ENCODE peak calls at places on chromosomes 1 and 21, in five cellular contexts. One of them, this sample, is unnamed.

GRCh38 chr21:34852438-34852837 is 183.6 kb downstream of the CLIC6 start:
- DNase-seq in activated T-helper 1 cell treated with Interleukin-2 at 50 U/mL for 16 hours: no peak
- DNase-seq in PC-9: no peak
- DNase-seq in AG04449: no peak
- DNase-seq in pancreas: no peak
- DNase-seq in this sample: no peak

GRCh38 chr21:35622612-35623011 is 437.7 kb downstream of the SETD4 start:
- DNase-seq in pancreas: no peak
- DNase-seq in AG04449: no peak
- DNase-seq in PC-9: no peak
- DNase-seq in activated T-helper 1 cell treated with Interleukin-2 at 50 U/mL for 16 hours: no peak
- DNase-seq in this sample: no peak

GRCh38 chr1:168225476-168226190 is at the start of gene SFT2D2:
- DNase-seq in PC-9: peak
- DNase-seq in activated T-helper 1 cell treated with Interleukin-2 at 50 U/mL for 16 hours: peak
- DNase-seq in pancreas: peak
- DNase-seq in AG04449: no peak
- DNase-seq in this sample: peak

GRCh38 chr1:37930246-37931142 is 16.4 kb downstream of the INPP5B start:
- DNase-seq in AG04449: no peak
- DNase-seq in PC-9: peak
- DNase-seq in activated T-helper 1 cell treated with Interleukin-2 at 50 U/mL for 16 hours: no peak
- DNase-seq in pancreas: no peak
- DNase-seq in this sample: no peak

GRCh38 chr1:38896169-38896568 is 14.8 kb upstream of the GJA9 start:
- DNase-seq in AG04449: no peak
- DNase-seq in activated T-helper 1 cell treated with Interleukin-2 at 50 U/mL for 16 hours: no peak
- DNase-seq in pancreas: no peak
- DNase-seq in PC-9: no peak
- DNase-seq in this sample: no peak

GRCh38 chr1:16921391-16922185 is at the start of gene CROCC:
- DNase-seq in pancreas: peak
- DNase-seq in AG04449: no peak
- DNase-seq in activated T-helper 1 cell treated with Interleukin-2 at 50 U/mL for 16 hours: no peak
- DNase-seq in PC-9: no peak
- DNase-seq in this sample: no peak

GRCh38 chr21:44525431-44526095 is 14.4 kb downstream of the KRTAP10-1 start:
- DNase-seq in pancreas: no peak
- DNase-seq in activated T-helper 1 cell treated with Interleukin-2 at 50 U/mL for 16 hours: no peak
- DNase-seq in PC-9: no peak
- DNase-seq in AG04449: no peak
- DNase-seq in this sample: no peak

GRCh38 chr1:245587435-245588105 is 432.8 kb downstream of the KIF26B start:
- DNase-seq in AG04449: no peak
- DNase-seq in activated T-helper 1 cell treated with Interleukin-2 at 50 U/mL for 16 hours: no peak
- DNase-seq in PC-9: no peak
- DNase-seq in pancreas: no peak
- DNase-seq in this sample: no peak

GRCh38 chr1:109040627-109041613 is 982 bp downstream of the WDR47 start:
- DNase-seq in PC-9: peak
- DNase-seq in pancreas: no peak
- DNase-seq in activated T-helper 1 cell treated with Interleukin-2 at 50 U/mL for 16 hours: peak
- DNase-seq in AG04449: no peak
- DNase-seq in this sample: no peak

GRCh38 chr1:27400035-27400962 is 7.9 kb downstream of the GPR3 start:
- DNase-seq in activated T-helper 1 cell treated with Interleukin-2 at 50 U/mL for 16 hours: no peak
- DNase-seq in AG04449: no peak
- DNase-seq in PC-9: no peak
- DNase-seq in pancreas: no peak
- DNase-seq in this sample: no peak

GRCh38 chr1:30405081-30405480 is 318.3 kb downstream of the MATN1 start:
- DNase-seq in activated T-helper 1 cell treated with Interleukin-2 at 50 U/mL for 16 hours: no peak
- DNase-seq in pancreas: no peak
- DNase-seq in AG04449: no peak
- DNase-seq in PC-9: no peak
- DNase-seq in this sample: no peak

GRCh38 chr1:206736878-206737728 is 33.5 kb upstream of the IL19 start:
- DNase-seq in activated T-helper 1 cell treated with Interleukin-2 at 50 U/mL for 16 hours: peak
- DNase-seq in AG04449: no peak
- DNase-seq in pancreas: no peak
- DNase-seq in PC-9: no peak
- DNase-seq in this sample: no peak

GRCh38 chr21:23960769-23961168 is 1646.5 kb downstream of the MRPL39 start:
- DNase-seq in AG04449: no peak
- DNase-seq in PC-9: no peak
- DNase-seq in pancreas: no peak
- DNase-seq in activated T-helper 1 cell treated with Interleukin-2 at 50 U/mL for 16 hours: no peak
- DNase-seq in this sample: no peak

GRCh38 chr1:2413495-2414296 is 1.3 kb upstream of the PEX10 start:
- DNase-seq in PC-9: no peak
- DNase-seq in pancreas: no peak
- DNase-seq in AG04449: no peak
- DNase-seq in activated T-helper 1 cell treated with Interleukin-2 at 50 U/mL for 16 hours: no peak
- DNase-seq in this sample: peak

GRCh38 chr1:218347316-218347712 is 2.2 kb downstream of the TGFB2 start:
- DNase-seq in activated T-helper 1 cell treated with Interleukin-2 at 50 U/mL for 16 hours: no peak
- DNase-seq in PC-9: no peak
- DNase-seq in pancreas: no peak
- DNase-seq in AG04449: no peak
- DNase-seq in this sample: no peak

GRCh38 chr1:12587981-12588620 is 29.9 kb downstream of the DHRS3 start:
- DNase-seq in activated T-helper 1 cell treated with Interleukin-2 at 50 U/mL for 16 hours: no peak
- DNase-seq in PC-9: peak
- DNase-seq in AG04449: no peak
- DNase-seq in pancreas: no peak
- DNase-seq in this sample: peak

GRCh38 chr1:54475357-54476230 is 69.4 kb upstream of the SSBP3 start:
- DNase-seq in activated T-helper 1 cell treated with Interleukin-2 at 50 U/mL for 16 hours: peak
- DNase-seq in pancreas: no peak
- DNase-seq in PC-9: peak
- DNase-seq in AG04449: no peak
- DNase-seq in this sample: no peak

GRCh38 chr1:167482184-167482583 is 36.1 kb downstream of the CD247 start:
- DNase-seq in pancreas: no peak
- DNase-seq in PC-9: no peak
- DNase-seq in AG04449: no peak
- DNase-seq in activated T-helper 1 cell treated with Interleukin-2 at 50 U/mL for 16 hours: peak
- DNase-seq in this sample: no peak

GRCh38 chr1:234309598-234310459 is 63.4 kb upstream of the COA6 start:
- DNase-seq in activated T-helper 1 cell treated with Interleukin-2 at 50 U/mL for 16 hours: peak
- DNase-seq in PC-9: peak
- DNase-seq in AG04449: no peak
- DNase-seq in pancreas: peak
- DNase-seq in this sample: peak

GRCh38 chr1:108831225-108831624 is 25.7 kb downstream of the AKNAD1 start:
- DNase-seq in pancreas: no peak
- DNase-seq in AG04449: no peak
- DNase-seq in PC-9: peak
- DNase-seq in activated T-helper 1 cell treated with Interleukin-2 at 50 U/mL for 16 hours: no peak
- DNase-seq in this sample: peak

GRCh38 chr21:20971296-20971921 is 26.8 kb upstream of the NCAM2 start:
- DNase-seq in pancreas: no peak
- DNase-seq in PC-9: no peak
- DNase-seq in activated T-helper 1 cell treated with Interleukin-2 at 50 U/mL for 16 hours: no peak
- DNase-seq in AG04449: peak
- DNase-seq in this sample: peak

GRCh38 chr1:214563881-214564280 is 12.5 kb upstream of the PTPN14 start:
- DNase-seq in pancreas: no peak
- DNase-seq in AG04449: no peak
- DNase-seq in PC-9: no peak
- DNase-seq in activated T-helper 1 cell treated with Interleukin-2 at 50 U/mL for 16 hours: no peak
- DNase-seq in this sample: no peak